ENCODE peak calls at places on chromosomes 6 and 20, in five cellular contexts. F is GM04504, I is T-cell, M is HFFc6, S is DND-41. V is an unnamed sample.

GRCh38 chr6:43973351-43973750 is 153.9 kb downstream of the MRPL14 start:
- DNase-seq in F (no peak), I (no peak), M (peak; percentile 28), S (no peak), V (no peak)

GRCh38 chr6:25882066-25882496 is 8.0 kb upstream of the SLC17A3 start:
- DNase-seq in F (no peak), I (no peak), M (no peak), S (no peak), V (no peak)

GRCh38 chr6:108633436-108633835 is 72.7 kb downstream of the FOXO3 start:
- DNase-seq in F (no peak), I (no peak), M (no peak), S (no peak), V (no peak)

GRCh38 chr6:96015321-96015790 is 418 bp upstream of the FUT9 start:
- DNase-seq in F (no peak), I (no peak), M (no peak), S (no peak), V (no peak)

GRCh38 chr6:101824551-101825345 is 431.2 kb downstream of the GRIK2 start:
- DNase-seq in F (no peak), I (no peak), M (no peak), S (no peak), V (no peak)

GRCh38 chr6:107290491-107290890 is 168.9 kb downstream of the PDSS2 start:
- DNase-seq in F (no peak), I (no peak), M (no peak), S (no peak), V (no peak)

GRCh38 chr6:41779336-41779735 is 364 bp downstream of the FRS3 start:
- DNase-seq in F (no peak), I (peak; percentile 3), M (no peak), S (no peak), V (no peak)

GRCh38 chr6:37524025-37524647 is 24.4 kb upstream of the CCDC167 start:
- DNase-seq in F (no peak), I (no peak), M (peak; percentile 51), S (no peak), V (no peak)

GRCh38 chr20:2084703-2085102 is 16.9 kb upstream of the STK35 start:
- DNase-seq in F (peak; percentile 47), I (no peak), M (no peak), S (no peak), V (peak; percentile 34)

GRCh38 chr6:138347840-138348239 is 29.9 kb upstream of the SMIM28 start:
- DNase-seq in F (no peak), I (no peak), M (no peak), S (no peak), V (no peak)

GRCh38 chr6:131954775-131955107 is 3.6 kb upstream of the CCN2 start:
- DNase-seq in F (no peak), I (no peak), M (peak; percentile 62), S (no peak), V (no peak)

GRCh38 chr6:127582777-127583462 is 5.9 kb downstream of the C6orf58 start:
- DNase-seq in F (no peak), I (no peak), M (peak; percentile 78), S (no peak), V (peak; percentile 35)

GRCh38 chr6:140571139-140571538 is 1196.7 kb upstream of the CITED2 start:
- DNase-seq in F (no peak), I (no peak), M (peak; percentile 32), S (no peak), V (peak; percentile 28)

GRCh38 chr20:5061209-5061608 is 58.5 kb downstream of the PCNA start:
- DNase-seq in F (no peak), I (no peak), M (peak; percentile 21), S (no peak), V (no peak)

GRCh38 chr6:20024979-20025378 is 187.3 kb downstream of the MBOAT1 start:
- DNase-seq in F (no peak), I (no peak), M (no peak), S (no peak), V (no peak)

GRCh38 chr6:167255918-167256553 is 35.1 kb upstream of the UNC93A start:
- DNase-seq in F (no peak), I (no peak), M (no peak), S (no peak), V (no peak)

GRCh38 chr20:44979090-44979621 is 12.8 kb downstream of the STK4 start:
- DNase-seq in F (no peak), I (peak; percentile 70), M (no peak), S (peak; percentile 67), V (no peak)

GRCh38 chr6:31209137-31209536 is 38.7 kb upstream of the POU5F1 start:
- DNase-seq in F (no peak), I (no peak), M (no peak), S (no peak), V (no peak)

GRCh38 chr6:26576929-26577719 is 19.6 kb upstream of the ABT1 start:
- DNase-seq in F (no peak), I (no peak), M (peak; percentile 86), S (peak; percentile 62), V (no peak)

GRCh38 chr20:63492982-63493381 is 5.9 kb downstream of the EEF1A2 start:
- DNase-seq in F (no peak), I (no peak), M (no peak), S (no peak), V (no peak)

GRCh38 chr6:36595168-36595818 is 1.1 kb downstream of the SRSF3 start:
- DNase-seq in F (no peak), I (no peak), M (no peak), S (peak; percentile 44), V (no peak)

GRCh38 chr20:6636209-6637159 is 131.0 kb upstream of the BMP2 start:
- DNase-seq in F (peak; percentile 36), I (no peak), M (no peak), S (no peak), V (peak; percentile 76)

GRCh38 chr6:111750753-111751684 is 122.2 kb downstream of the FYN start:
- DNase-seq in F (no peak), I (peak; percentile 75), M (no peak), S (peak; percentile 48), V (no peak)

GRCh38 chr20:44284032-44284431 is 27.0 kb downstream of the FITM2 start:
- DNase-seq in F (no peak), I (no peak), M (no peak), S (no peak), V (no peak)

GRCh38 chr20:63567382-63568169 is 6.5 kb downstream of the HELZ2 start:
- DNase-seq in F (no peak), I (peak; percentile 44), M (no peak), S (peak; percentile 38), V (no peak)

GRCh38 chr20:25336561-25337422 is 53.8 kb downstream of the ABHD12 start:
- DNase-seq in F (no peak), I (no peak), M (peak; percentile 20), S (no peak), V (peak; percentile 20)

GRCh38 chr6:112600168-112600567 is 253.0 kb downstream of the RFPL4B start:
- DNase-seq in F (no peak), I (no peak), M (no peak), S (no peak), V (no peak)

GRCh38 chr6:484086-484728 is 92.7 kb downstream of the IRF4 start:
- DNase-seq in F (no peak), I (no peak), M (no peak), S (no peak), V (no peak)

GRCh38 chr6:24710519-24711303 is 8.2 kb downstream of the C6orf62 start:
- DNase-seq in F (no peak), I (no peak), M (no peak), S (no peak), V (no peak)

GRCh38 chr6:41964201-41964887 is 22.7 kb upstream of the CCND3 start:
- DNase-seq in F (no peak), I (no peak), M (no peak), S (peak; percentile 31), V (no peak)

GRCh38 chr6:108732101-108732870 is 115.9 kb upstream of the ARMC2 start:
- DNase-seq in F (no peak), I (no peak), M (peak; percentile 64), S (no peak), V (peak; percentile 63)

GRCh38 chr20:62120990-62121775 is 1.1 kb upstream of the LSM14B start:
- DNase-seq in F (no peak), I (no peak), M (peak; percentile 20), S (no peak), V (peak; percentile 45)

GRCh38 chr6:117425431-117426153 is at the start of gene ROS1:
- DNase-seq in F (no peak), I (no peak), M (no peak), S (no peak), V (no peak)

GRCh38 chr20:7770578-7770977 is 169.7 kb downstream of the HAO1 start:
- DNase-seq in F (no peak), I (no peak), M (no peak), S (peak; percentile 9), V (no peak)

GRCh38 chr20:4243071-4243470 is 227.7 kb upstream of the RNF24 start:
- DNase-seq in F (no peak), I (no peak), M (no peak), S (no peak), V (no peak)

GRCh38 chr6:31805939-31806469 is 762 bp downstream of the LSM2 start:
- DNase-seq in F (no peak), I (no peak), M (no peak), S (no peak), V (no peak)